ENCODE peak calls at places on chromosome 7, in ten cellular contexts. H, L, R, W, N, X, J, T, K and P are unnamed samples.

GRCh38 chr7:66460921-66461361 is 167.7 kb upstream of the KCTD7 start:
- DNase-seq in H (no peak), L (no peak), R (no peak), W (no peak), N (no peak), X (no peak), J (no peak), T (no peak), K (no peak), P (no peak)

GRCh38 chr7:25860206-25860881 is 291.7 kb upstream of the NFE2L3 start:
- DNase-seq in H (peak), L (no peak), R (no peak), W (no peak), N (no peak), X (no peak), J (peak), T (no peak), K (no peak), P (no peak)

GRCh38 chr7:82530361-82530760 is 86.8 kb upstream of the CACNA2D1 start:
- DNase-seq in H (no peak), L (no peak), R (peak), W (no peak), N (no peak), X (no peak), J (peak), T (no peak), K (no peak), P (no peak)

GRCh38 chr7:42740410-42740809 is 171.5 kb downstream of the C7orf25 start:
- DNase-seq in H (no peak), L (no peak), R (peak), W (no peak), N (no peak), X (no peak), J (peak), T (no peak), K (no peak), P (no peak)

GRCh38 chr7:30146127-30146612 is 11.4 kb downstream of the MTURN start:
- DNase-seq in H (no peak), L (no peak), R (no peak), W (no peak), N (no peak), X (peak), J (peak), T (no peak), K (peak), P (no peak)

GRCh38 chr7:158432369-158433270 is 155.0 kb downstream of the PTPRN2 start:
- DNase-seq in H (no peak), L (no peak), R (peak), W (no peak), N (peak), X (peak), J (peak), T (no peak), K (no peak), P (no peak)

GRCh38 chr7:318476-319266 is 28.7 kb downstream of the FOXL3 start:
- DNase-seq in H (no peak), L (no peak), R (no peak), W (no peak), N (no peak), X (no peak), J (no peak), T (peak), K (no peak), P (no peak)

GRCh38 chr7:148447221-148447845 is 143.2 kb upstream of the C7orf33 start:
- DNase-seq in H (no peak), L (peak), R (no peak), W (no peak), N (no peak), X (no peak), J (no peak), T (no peak), K (no peak), P (no peak)

GRCh38 chr7:155007947-155008346 is 5.0 kb upstream of the PAXIP1 start:
- DNase-seq in H (no peak), L (peak), R (peak), W (no peak), N (peak), X (no peak), J (no peak), T (peak), K (peak), P (no peak)

GRCh38 chr7:18623389-18623788 is 127.8 kb downstream of the HDAC9 start:
- DNase-seq in H (no peak), L (no peak), R (no peak), W (no peak), N (no peak), X (no peak), J (no peak), T (no peak), K (no peak), P (no peak)

GRCh38 chr7:28768577-28769147 is 189.5 kb downstream of the TRIL start:
- DNase-seq in H (peak), L (no peak), R (no peak), W (no peak), N (no peak), X (no peak), J (peak), T (no peak), K (no peak), P (peak)

GRCh38 chr7:919114-919442 is 35.4 kb downstream of the ADAP1 start:
- DNase-seq in H (no peak), L (no peak), R (no peak), W (no peak), N (no peak), X (no peak), J (no peak), T (no peak), K (peak), P (no peak)

GRCh38 chr7:69502358-69502757 is 95.9 kb upstream of the AUTS2 start:
- DNase-seq in H (no peak), L (no peak), R (no peak), W (no peak), N (no peak), X (peak), J (no peak), T (no peak), K (no peak), P (no peak)

GRCh38 chr7:137001041-137001440 is 132.6 kb downstream of the CHRM2 start:
- DNase-seq in H (no peak), L (no peak), R (no peak), W (no peak), N (no peak), X (no peak), J (no peak), T (no peak), K (no peak), P (no peak)

GRCh38 chr7:106216517-106217088 is 68.2 kb downstream of the NAMPT start:
- DNase-seq in H (peak), L (no peak), R (peak), W (peak), N (peak), X (peak), J (peak), T (no peak), K (no peak), P (peak)

GRCh38 chr7:155938129-155938528 is 125.9 kb upstream of the SHH start:
- DNase-seq in H (no peak), L (no peak), R (no peak), W (no peak), N (no peak), X (no peak), J (no peak), T (no peak), K (no peak), P (no peak)

GRCh38 chr7:149317986-149318672 is 56.1 kb downstream of the ZNF783 start:
- DNase-seq in H (no peak), L (no peak), R (no peak), W (no peak), N (no peak), X (no peak), J (peak), T (no peak), K (no peak), P (no peak)

GRCh38 chr7:28207486-28208158 is 27.0 kb upstream of the JAZF1 start:
- DNase-seq in H (no peak), L (peak), R (peak), W (no peak), N (no peak), X (peak), J (no peak), T (no peak), K (no peak), P (no peak)

GRCh38 chr7:148807451-148807850 is 76.6 kb downstream of the EZH2 start:
- DNase-seq in H (no peak), L (no peak), R (no peak), W (no peak), N (no peak), X (no peak), J (no peak), T (no peak), K (no peak), P (no peak)

GRCh38 chr7:6494365-6494764 is 46.6 kb upstream of the DAGLB start:
- DNase-seq in H (no peak), L (no peak), R (no peak), W (no peak), N (no peak), X (no peak), J (no peak), T (no peak), K (no peak), P (no peak)

GRCh38 chr7:50119815-50120637 is 27.0 kb upstream of the ZPBP start:
- DNase-seq in H (no peak), L (peak), R (no peak), W (no peak), N (peak), X (no peak), J (no peak), T (no peak), K (peak), P (no peak)

GRCh38 chr7:48175019-48175418 is 3.8 kb downstream of the ABCA13 start:
- DNase-seq in H (no peak), L (no peak), R (no peak), W (no peak), N (no peak), X (no peak), J (no peak), T (no peak), K (no peak), P (no peak)

GRCh38 chr7:44150466-44150832 is 9.3 kb upstream of the MYL7 start:
- DNase-seq in H (no peak), L (peak), R (no peak), W (no peak), N (no peak), X (peak), J (no peak), T (no peak), K (no peak), P (no peak)

GRCh38 chr7:1641173-1641572 is 28.9 kb upstream of the ELFN1 start:
- DNase-seq in H (no peak), L (no peak), R (no peak), W (no peak), N (no peak), X (no peak), J (no peak), T (no peak), K (no peak), P (no peak)

GRCh38 chr7:909358-910329 is 33.3 kb downstream of the GET4 start:
- DNase-seq in H (peak), L (no peak), R (peak), W (no peak), N (no peak), X (no peak), J (peak), T (peak), K (no peak), P (no peak)

GRCh38 chr7:101507791-101508252 is 121.3 kb downstream of the MYL10 start:
- DNase-seq in H (no peak), L (peak), R (peak), W (no peak), N (peak), X (peak), J (peak), T (peak), K (no peak), P (no peak)

GRCh38 chr7:129144095-129144833 is at the start of gene TSPAN33:
- DNase-seq in H (peak), L (peak), R (peak), W (peak), N (peak), X (peak), J (peak), T (peak), K (peak), P (peak)

GRCh38 chr7:109901916-109902315 is 1189.0 kb upstream of the LRRN3 start:
- DNase-seq in H (peak), L (no peak), R (no peak), W (no peak), N (no peak), X (no peak), J (no peak), T (no peak), K (no peak), P (no peak)

GRCh38 chr7:103988468-103989199 is 824 bp downstream of the RELN start:
- DNase-seq in H (no peak), L (no peak), R (no peak), W (no peak), N (peak), X (no peak), J (no peak), T (no peak), K (no peak), P (no peak)